ENCODE peak calls at places on chromosomes 7 and 10, in eight cellular contexts. One of them, this sample, is unnamed.

GRCh38 chr7:43621729-43622448 is 39.0 kb downstream of the STK17A start:
- DNase-seq in nucleus accumbens: no peak
- DNase-seq in left cardiac atrium: no peak
- DNase-seq in NCI-H2029: no peak
- DNase-seq in coronary artery: no peak
- DNase-seq in uterus: no peak
- DNase-seq in neuronal stem cell: no peak
- DNase-seq in transverse colon: no peak
- DNase-seq in this sample: no peak

GRCh38 chr10:68406815-68407585 is at the start of gene RUFY2:
- DNase-seq in nucleus accumbens: peak; percentile 53
- DNase-seq in left cardiac atrium: peak; percentile 88
- DNase-seq in NCI-H2029: peak; percentile 21
- DNase-seq in coronary artery: peak; percentile 84
- DNase-seq in uterus: peak; percentile 84
- DNase-seq in neuronal stem cell: peak; percentile 80
- DNase-seq in transverse colon: peak; percentile 80
- DNase-seq in this sample: peak; percentile 63

GRCh38 chr10:105291571-105291970 is 650.5 kb downstream of the SORCS3 start:
- DNase-seq in nucleus accumbens: no peak
- DNase-seq in left cardiac atrium: no peak
- DNase-seq in NCI-H2029: peak; percentile 2
- DNase-seq in coronary artery: no peak
- DNase-seq in uterus: no peak
- DNase-seq in neuronal stem cell: no peak
- DNase-seq in transverse colon: no peak
- DNase-seq in this sample: no peak

GRCh38 chr7:101547022-101547915 is 81.8 kb downstream of the MYL10 start:
- DNase-seq in nucleus accumbens: no peak
- DNase-seq in left cardiac atrium: no peak
- DNase-seq in NCI-H2029: no peak
- DNase-seq in coronary artery: no peak
- DNase-seq in uterus: no peak
- DNase-seq in neuronal stem cell: no peak
- DNase-seq in transverse colon: peak; percentile 3
- DNase-seq in this sample: no peak

GRCh38 chr7:30887464-30887872 is 24.2 kb upstream of the AQP1 start:
- DNase-seq in nucleus accumbens: no peak
- DNase-seq in left cardiac atrium: no peak
- DNase-seq in NCI-H2029: no peak
- DNase-seq in coronary artery: no peak
- DNase-seq in uterus: no peak
- DNase-seq in neuronal stem cell: no peak
- DNase-seq in transverse colon: no peak
- DNase-seq in this sample: no peak

GRCh38 chr7:129359176-129359575 is 75.1 kb upstream of the STRIP2 start:
- DNase-seq in nucleus accumbens: no peak
- DNase-seq in left cardiac atrium: no peak
- DNase-seq in NCI-H2029: no peak
- DNase-seq in coronary artery: no peak
- DNase-seq in uterus: no peak
- DNase-seq in neuronal stem cell: no peak
- DNase-seq in transverse colon: no peak
- DNase-seq in this sample: no peak

GRCh38 chr10:98376485-98376884 is 38.5 kb downstream of the PYROXD2 start:
- DNase-seq in nucleus accumbens: no peak
- DNase-seq in left cardiac atrium: no peak
- DNase-seq in NCI-H2029: no peak
- DNase-seq in coronary artery: no peak
- DNase-seq in uterus: no peak
- DNase-seq in neuronal stem cell: no peak
- DNase-seq in transverse colon: no peak
- DNase-seq in this sample: no peak

GRCh38 chr10:14062528-14063260 is 268.0 kb downstream of the FRMD4A start:
- DNase-seq in nucleus accumbens: no peak
- DNase-seq in left cardiac atrium: no peak
- DNase-seq in NCI-H2029: no peak
- DNase-seq in coronary artery: no peak
- DNase-seq in uterus: no peak
- DNase-seq in neuronal stem cell: no peak
- DNase-seq in transverse colon: no peak
- DNase-seq in this sample: no peak

GRCh38 chr10:125060851-125061556 is 99.4 kb downstream of the CTBP2 start:
- DNase-seq in nucleus accumbens: peak; percentile 27
- DNase-seq in left cardiac atrium: peak; percentile 89
- DNase-seq in NCI-H2029: peak; percentile 5
- DNase-seq in coronary artery: peak; percentile 94
- DNase-seq in uterus: peak; percentile 79
- DNase-seq in neuronal stem cell: peak; percentile 45
- DNase-seq in transverse colon: peak; percentile 89
- DNase-seq in this sample: peak; percentile 87

GRCh38 chr10:89516149-89516832 is 19.1 kb downstream of the SLC16A12 start:
- DNase-seq in nucleus accumbens: no peak
- DNase-seq in left cardiac atrium: peak; percentile 79
- DNase-seq in NCI-H2029: no peak
- DNase-seq in coronary artery: no peak
- DNase-seq in uterus: peak; percentile 68
- DNase-seq in neuronal stem cell: no peak
- DNase-seq in transverse colon: peak; percentile 42
- DNase-seq in this sample: peak; percentile 87

GRCh38 chr7:129800901-129801300 is 151.9 kb downstream of the UBE2H start:
- DNase-seq in nucleus accumbens: no peak
- DNase-seq in left cardiac atrium: no peak
- DNase-seq in NCI-H2029: no peak
- DNase-seq in coronary artery: no peak
- DNase-seq in uterus: no peak
- DNase-seq in neuronal stem cell: no peak
- DNase-seq in transverse colon: no peak
- DNase-seq in this sample: no peak

GRCh38 chr7:156857757-156858156 is 35.2 kb downstream of the LMBR1 start:
- DNase-seq in nucleus accumbens: no peak
- DNase-seq in left cardiac atrium: no peak
- DNase-seq in NCI-H2029: no peak
- DNase-seq in coronary artery: no peak
- DNase-seq in uterus: no peak
- DNase-seq in neuronal stem cell: no peak
- DNase-seq in transverse colon: no peak
- DNase-seq in this sample: no peak

GRCh38 chr10:103757531-103758293 is 97.7 kb downstream of the SH3PXD2A start:
- DNase-seq in nucleus accumbens: no peak
- DNase-seq in left cardiac atrium: peak; percentile 65
- DNase-seq in NCI-H2029: no peak
- DNase-seq in coronary artery: no peak
- DNase-seq in uterus: no peak
- DNase-seq in neuronal stem cell: no peak
- DNase-seq in transverse colon: peak; percentile 45
- DNase-seq in this sample: no peak

GRCh38 chr10:48238826-48239520 is 35.5 kb downstream of the FRMPD2 start:
- DNase-seq in nucleus accumbens: no peak
- DNase-seq in left cardiac atrium: no peak
- DNase-seq in NCI-H2029: no peak
- DNase-seq in coronary artery: no peak
- DNase-seq in uterus: no peak
- DNase-seq in neuronal stem cell: no peak
- DNase-seq in transverse colon: no peak
- DNase-seq in this sample: peak; percentile 36

This sample was measured in right atrium auricular region.